ENCODE peak calls at places on chromosomes 4 and X, in ten cellular contexts. N is IMR-90; A is stimulated activated CD8-positive, alpha-beta memory T cell treated with anti-CD3 and anti-CD28 coated beads, Interleukin-12 subunit alpha, Interleukin-12 subunit beta, amount 100 ng/mL, for 1 hour; Y is neuronal stem cell; X is T-helper 22 cell; O is mesenchymal stem cell; W is nephron progenitor cell; L is KBM-7; S is HEK293T; E is cardiac muscle cell. R is an unnamed sample.

GRCh38 chrX:18348047-18348446 is 6.4 kb downstream of the SCML2 start:
- DNase-seq in A (no peak), L (no peak), Y (no peak), O (peak), N (no peak), S (peak), W (no peak), X (no peak), E (no peak), R (no peak)

GRCh38 chr4:180057891-180058643 is 2185.1 kb upstream of the TENM3 start:
- DNase-seq in E (peak), X (no peak), W (peak), S (peak), N (no peak), O (peak), L (peak), A (no peak), Y (peak), R (no peak)

GRCh38 chr4:147138171-147138570 is 192.5 kb upstream of the TTC29 start:
- DNase-seq in W (no peak), E (no peak), X (no peak), L (no peak), Y (no peak), O (peak), S (no peak), N (peak), A (no peak), R (no peak)

GRCh38 chr4:98181815-98182214 is 38.5 kb upstream of the STPG2 start:
- DNase-seq in W (no peak), N (peak), O (peak), X (no peak), E (peak), L (no peak), S (peak), Y (no peak), A (no peak), R (no peak)

GRCh38 chrX:150616863-150617198 is 48.4 kb downstream of the MTM1 start:
- DNase-seq in N (peak), L (no peak), X (no peak), S (no peak), Y (no peak), O (no peak), W (no peak), A (no peak), E (no peak), R (no peak)

GRCh38 chr4:82624819-82625218 is 63.0 kb upstream of the TMEM150C start:
- DNase-seq in S (no peak), X (no peak), O (no peak), A (no peak), Y (no peak), W (no peak), N (no peak), E (no peak), L (no peak), R (no peak)

GRCh38 chr4:7554885-7555284 is 120.2 kb upstream of the PSAPL1 start:
- DNase-seq in O (no peak), A (no peak), Y (no peak), X (no peak), S (no peak), E (no peak), L (no peak), W (no peak), N (no peak), R (no peak)

GRCh38 chr4:7073526-7074390 is 5.9 kb upstream of the GRPEL1 start:
- DNase-seq in A (no peak), W (peak), S (peak), N (peak), X (no peak), L (peak), Y (peak), E (peak), O (peak), R (peak)

GRCh38 chr4:54227261-54228063 is 1.6 kb upstream of the PDGFRA start:
- DNase-seq in A (no peak), O (peak), S (peak), E (peak), Y (peak), W (peak), X (no peak), L (no peak), N (peak), R (no peak)

GRCh38 chr4:147938481-147938880 is 206.6 kb downstream of the ARHGAP10 start:
- DNase-seq in S (no peak), W (no peak), A (no peak), L (no peak), O (no peak), Y (peak), E (no peak), X (no peak), N (no peak), R (no peak)

GRCh38 chr4:24243641-24244040 is 340.7 kb downstream of the DHX15 start:
- DNase-seq in N (no peak), S (no peak), L (no peak), X (no peak), W (no peak), O (no peak), E (no peak), A (no peak), Y (no peak), R (no peak)

GRCh38 chrX:71911731-71912050 is 1.0 kb downstream of the NHSL2 start:
- DNase-seq in S (no peak), E (no peak), A (no peak), Y (no peak), N (no peak), X (no peak), W (peak), O (peak), L (no peak), R (no peak)

GRCh38 chr4:5157721-5158390 is 106.6 kb downstream of the STK32B start:
- DNase-seq in S (no peak), Y (no peak), L (no peak), A (no peak), W (no peak), N (peak), E (no peak), O (peak), X (no peak), R (no peak)

GRCh38 chr4:158316264-158316663 is 106.0 kb downstream of the TMEM144 start:
- DNase-seq in X (no peak), W (no peak), Y (no peak), A (no peak), N (peak), S (no peak), O (no peak), L (no peak), E (peak), R (no peak)

GRCh38 chr4:65865489-65865888 is 195.2 kb upstream of the EPHA5 start:
- DNase-seq in A (no peak), O (peak), Y (no peak), S (peak), X (no peak), N (no peak), W (no peak), L (peak), E (peak), R (peak)

GRCh38 chrX:116872931-116873330 is 410.2 kb upstream of the CT83 start:
- DNase-seq in X (no peak), A (no peak), W (no peak), N (no peak), Y (no peak), S (no peak), L (no peak), O (no peak), E (no peak), R (no peak)

GRCh38 chrX:39693298-39693697 is 404.5 kb downstream of the BCOR start:
- DNase-seq in E (no peak), N (no peak), X (no peak), S (peak), W (peak), O (no peak), L (no peak), Y (no peak), A (no peak), R (no peak)

GRCh38 chr4:113548303-113548702 is 213.2 kb downstream of the CAMK2D start:
- DNase-seq in Y (no peak), W (no peak), X (no peak), L (no peak), N (no peak), S (no peak), E (no peak), A (no peak), O (no peak), R (no peak)

GRCh38 chr4:6969826-6970800 is 60.5 kb downstream of the TBC1D14 start:
- DNase-seq in L (no peak), N (no peak), Y (no peak), W (no peak), A (no peak), O (no peak), S (no peak), X (no peak), E (no peak), R (peak)

GRCh38 chr4:172654482-172654881 is 514.1 kb upstream of the GALNT7 start:
- DNase-seq in W (no peak), N (no peak), S (no peak), O (no peak), L (no peak), E (no peak), X (no peak), Y (no peak), A (no peak), R (no peak)

GRCh38 chr4:165715989-165716388 is 157.0 kb upstream of the TLL1 start:
- DNase-seq in N (no peak), S (no peak), A (no peak), W (no peak), L (no peak), E (no peak), X (no peak), Y (no peak), O (no peak), R (no peak)

GRCh38 chr4:7703669-7704068 is 236.0 kb downstream of the AFAP1 start:
- DNase-seq in A (no peak), W (no peak), S (no peak), L (no peak), E (no peak), Y (no peak), N (no peak), O (no peak), X (no peak), R (no peak)

GRCh38 chrX:51520393-51520792 is 24.0 kb upstream of the NUDT11 start:
- DNase-seq in X (no peak), A (no peak), Y (no peak), N (no peak), S (no peak), O (no peak), W (no peak), E (no peak), L (no peak), R (no peak)

GRCh38 chr4:25425361-25425760 is 48.3 kb downstream of the ANAPC4 start:
- DNase-seq in X (no peak), W (no peak), N (no peak), L (no peak), A (no peak), Y (no peak), O (no peak), S (no peak), E (peak), R (no peak)

GRCh38 chr4:138275946-138276621 is 33.9 kb upstream of the SLC7A11 start:
- DNase-seq in A (no peak), W (no peak), X (no peak), Y (no peak), E (peak), L (no peak), N (peak), S (no peak), O (peak), R (no peak)

GRCh38 chr4:39732728-39733127 is 34.8 kb downstream of the UBE2K start:
- DNase-seq in N (peak), X (no peak), S (no peak), L (no peak), Y (no peak), A (no peak), O (peak), W (no peak), E (peak), R (no peak)

GRCh38 chr4:156568041-156568440 is 403.6 kb downstream of the PDGFC start:
- DNase-seq in O (no peak), W (no peak), E (no peak), S (no peak), Y (no peak), A (no peak), L (no peak), N (peak), X (no peak), R (no peak)

GRCh38 chr4:140238353-140239041 is 84.5 kb upstream of the MAML3 start:
- DNase-seq in S (no peak), E (peak), L (peak), Y (peak), N (peak), A (no peak), O (no peak), W (peak), X (no peak), R (no peak)

GRCh38 chr4:40200881-40201797 is 4.3 kb downstream of the RHOH start:
- DNase-seq in E (no peak), A (no peak), X (no peak), O (peak), L (peak), Y (no peak), S (no peak), N (peak), W (no peak), R (peak)

GRCh38 chr4:45280121-45280520 is 553.8 kb upstream of the GNPDA2 start:
- DNase-seq in A (no peak), L (no peak), O (no peak), X (no peak), N (no peak), E (no peak), Y (no peak), S (no peak), W (no peak), R (no peak)

GRCh38 chr4:106809083-106809482 is 227.0 kb downstream of the DKK2 start:
- DNase-seq in X (no peak), A (no peak), O (peak), N (peak), Y (no peak), E (peak), S (peak), L (peak), W (no peak), R (no peak)

GRCh38 chrX:151363316-151363715 is 33.7 kb upstream of the VMA21 start:
- DNase-seq in L (no peak), X (no peak), E (no peak), W (no peak), S (no peak), O (no peak), N (no peak), Y (no peak), A (no peak), R (no peak)

GRCh38 chrX:114903618-114904017 is 113.8 kb downstream of the IL13RA2 start:
- DNase-seq in E (no peak), L (no peak), N (no peak), Y (no peak), O (no peak), X (no peak), S (no peak), W (no peak), A (no peak), R (no peak)

GRCh38 chrX:13472975-13473665 is 96.3 kb upstream of the EGFL6 start:
- DNase-seq in X (no peak), O (no peak), S (no peak), L (no peak), Y (no peak), A (no peak), W (no peak), N (no peak), E (peak), R (no peak)

GRCh38 chrX:47133493-47133892 is 11.0 kb downstream of the NDUFB11 start:
- DNase-seq in L (no peak), E (no peak), W (no peak), Y (no peak), S (no peak), O (no peak), X (no peak), A (no peak), N (no peak), R (no peak)

GRCh38 chrX:49290215-49290614 is 13.2 kb upstream of the GAGE10 start:
- DNase-seq in S (no peak), W (no peak), N (no peak), Y (no peak), O (no peak), E (no peak), A (no peak), L (no peak), X (no peak), R (no peak)

R was measured in OCI-LY7.